ENCODE peak calls at places on chromosome 7, in five cellular contexts. U is WTC11, F is GM23338, H is mesothelial cell of epicardium, R is stomach. S is an unnamed sample.
A peak's percentile ranks its signal among the peaks of the same experiment; 100 is the strongest.

GRCh38 chr7:37040330-37040729 is 316.0 kb upstream of the AOAH start:
- DNase-seq in U (no peak), F (no peak), H (no peak), R (no peak), S (no peak)

GRCh38 chr7:80923211-80923612 is 4.4 kb upstream of the SEMA3C start:
- DNase-seq in U (no peak), F (no peak), H (no peak), R (no peak), S (peak; percentile 42)

GRCh38 chr7:90155206-90155605 is 937 bp downstream of the STEAP1 start:
- DNase-seq in U (no peak), F (no peak), H (no peak), R (no peak), S (no peak)

GRCh38 chr7:134701272-134701671 is 54.6 kb downstream of the BPGM start:
- DNase-seq in U (no peak), F (peak; percentile 74), H (no peak), R (no peak), S (peak; percentile 57)

GRCh38 chr7:130141161-130141857 is 63.9 kb downstream of the TMEM209 start:
- DNase-seq in U (peak; percentile 88), F (peak; percentile 97), H (peak; percentile 56), R (peak; percentile 70), S (peak; percentile 93)

GRCh38 chr7:77913977-77914607 is 115.5 kb downstream of the PHTF2 start:
- DNase-seq in U (no peak), F (no peak), H (no peak), R (no peak), S (no peak)

GRCh38 chr7:128215739-128216138 is 25.3 kb upstream of the LEP start:
- DNase-seq in U (no peak), F (no peak), H (no peak), R (no peak), S (no peak)

GRCh38 chr7:123351506-123352225 is 151.9 kb upstream of the SLC13A1 start:
- DNase-seq in U (no peak), F (no peak), H (no peak), R (no peak), S (no peak)

GRCh38 chr7:2508327-2509231 is 11.0 kb upstream of the LFNG start:
- DNase-seq in U (no peak), F (no peak), H (no peak), R (no peak), S (no peak)

GRCh38 chr7:156751319-156751718 is 110.7 kb downstream of the RNF32 start:
- DNase-seq in U (no peak), F (no peak), H (no peak), R (no peak), S (no peak)

GRCh38 chr7:41107330-41107937 is 595.5 kb downstream of the INHBA start:
- DNase-seq in U (no peak), F (no peak), H (peak; percentile 28), R (no peak), S (no peak)

GRCh38 chr7:46230298-46231295 is 309.5 kb upstream of the IGFBP3 start:
- DNase-seq in U (no peak), F (no peak), H (no peak), R (no peak), S (no peak)

GRCh38 chr7:126715076-126715475 is 537.7 kb downstream of the GRM8 start:
- DNase-seq in U (no peak), F (no peak), H (no peak), R (no peak), S (no peak)

GRCh38 chr7:137962491-137962874 is 39.4 kb downstream of the CREB3L2 start:
- DNase-seq in U (no peak), F (no peak), H (no peak), R (no peak), S (no peak)

GRCh38 chr7:84674236-84674913 is 479.8 kb upstream of the SEMA3A start:
- DNase-seq in U (no peak), F (no peak), H (no peak), R (no peak), S (peak; percentile 26)

GRCh38 chr7:65269150-65269856 is 104.4 kb upstream of the ZNF92 start:
- DNase-seq in U (peak; percentile 97), F (peak; percentile 99), H (peak; percentile 70), R (no peak), S (peak; percentile 96)

GRCh38 chr7:117164578-117164977 is 158.3 kb downstream of the WNT2 start:
- DNase-seq in U (no peak), F (no peak), H (no peak), R (no peak), S (no peak)

GRCh38 chr7:2022737-2023250 is 210.0 kb downstream of the MAD1L1 start:
- DNase-seq in U (no peak), F (no peak), H (no peak), R (no peak), S (no peak)

GRCh38 chr7:54904130-54904529 is 114.7 kb upstream of the EGFR start:
- DNase-seq in U (no peak), F (no peak), H (no peak), R (no peak), S (peak; percentile 68)

GRCh38 chr7:23207029-23207428 is 25.2 kb downstream of the NUP42 start:
- DNase-seq in U (no peak), F (no peak), H (no peak), R (no peak), S (no peak)

GRCh38 chr7:129363-130221 is 62.8 kb upstream of the FAM20C start:
- DNase-seq in U (no peak), F (no peak), H (no peak), R (no peak), S (peak; percentile 81)

GRCh38 chr7:15977663-15978062 is 291.2 kb upstream of the MEOX2 start:
- DNase-seq in U (no peak), F (no peak), H (no peak), R (no peak), S (peak; percentile 73)

GRCh38 chr7:5661941-5662340 is 119.5 kb downstream of the RNF216 start:
- DNase-seq in U (no peak), F (no peak), H (no peak), R (no peak), S (no peak)

GRCh38 chr7:129454249-129454551 is 20.0 kb downstream of the STRIP2 start:
- DNase-seq in U (no peak), F (no peak), H (no peak), R (no peak), S (no peak)

GRCh38 chr7:74656421-74656910 is 1.1 kb upstream of the GTF2I start:
- DNase-seq in U (peak; percentile 32), F (peak; percentile 63), H (peak; percentile 28), R (peak; percentile 57), S (peak; percentile 30)
- TF ChIP-seq CTCF in U (no peak), F (no peak), H (no peak), R (no peak), S (no peak)

GRCh38 chr7:27329917-27330316 is 87.3 kb downstream of the EVX1 start:
- DNase-seq in U (no peak), F (peak; percentile 28), H (no peak), R (no peak), S (no peak)
- TF ChIP-seq CTCF in U (no peak), F (peak; percentile 42), H (no peak), R (no peak), S (peak; percentile 23)

GRCh38 chr7:43937444-43937843 is 11.2 kb downstream of the UBE2D4 start:
- DNase-seq in U (no peak), F (no peak), H (no peak), R (no peak), S (no peak)

GRCh38 chr7:43943702-43944187 is 17.5 kb downstream of the UBE2D4 start:
- DNase-seq in U (no peak), F (no peak), H (no peak), R (no peak), S (no peak)

GRCh38 chr7:43944286-43944685 is 18.1 kb downstream of the UBE2D4 start:
- DNase-seq in U (no peak), F (no peak), H (no peak), R (no peak), S (no peak)

GRCh38 chr7:43938892-43939482 is 12.8 kb downstream of the UBE2D4 start:
- DNase-seq in U (no peak), F (no peak), H (no peak), R (peak; percentile 84), S (no peak)

DNA sequence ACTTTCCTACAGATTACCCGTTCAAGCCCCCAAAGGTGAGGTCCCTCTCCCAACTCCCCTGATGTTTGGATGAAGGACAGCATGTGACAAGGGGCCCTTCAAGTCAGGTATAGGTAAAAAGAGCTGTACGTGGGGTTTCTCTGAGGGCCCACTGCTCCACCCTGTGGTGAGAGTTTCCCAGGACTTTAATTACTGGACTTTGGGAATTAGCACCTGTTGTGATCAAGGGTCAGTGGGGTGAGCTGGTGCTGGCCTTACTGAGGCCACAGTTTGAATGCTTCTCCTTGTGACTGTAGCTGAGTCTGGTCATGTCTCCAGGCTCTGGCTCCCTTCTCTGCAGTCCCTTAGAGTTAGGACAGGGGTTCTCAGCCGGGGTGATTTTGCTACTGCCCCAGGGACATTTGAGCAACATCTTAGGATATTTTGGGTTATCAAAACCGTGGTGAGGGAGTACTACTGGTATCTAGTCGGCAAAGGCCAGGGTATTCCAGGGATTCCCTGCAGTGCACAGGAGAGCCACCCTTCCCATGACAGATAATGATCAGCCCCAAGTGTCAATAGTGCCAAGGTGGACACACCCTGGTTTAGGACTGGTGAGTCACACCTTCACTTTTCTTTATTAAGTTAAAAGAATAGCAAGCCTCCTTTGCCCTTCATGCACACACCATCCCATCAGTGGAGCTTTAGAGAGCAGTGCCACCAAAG is 16.9 kb downstream of the UBE2D4 start:
- DNase-seq in U (no peak), F (peak; percentile 52), H (no peak), R (peak; percentile 28), S (no peak)
- TF ChIP-seq CTCF in U (no peak), F (peak; percentile 54), H (no peak), R (no peak), S (peak; percentile 7)

DNA sequence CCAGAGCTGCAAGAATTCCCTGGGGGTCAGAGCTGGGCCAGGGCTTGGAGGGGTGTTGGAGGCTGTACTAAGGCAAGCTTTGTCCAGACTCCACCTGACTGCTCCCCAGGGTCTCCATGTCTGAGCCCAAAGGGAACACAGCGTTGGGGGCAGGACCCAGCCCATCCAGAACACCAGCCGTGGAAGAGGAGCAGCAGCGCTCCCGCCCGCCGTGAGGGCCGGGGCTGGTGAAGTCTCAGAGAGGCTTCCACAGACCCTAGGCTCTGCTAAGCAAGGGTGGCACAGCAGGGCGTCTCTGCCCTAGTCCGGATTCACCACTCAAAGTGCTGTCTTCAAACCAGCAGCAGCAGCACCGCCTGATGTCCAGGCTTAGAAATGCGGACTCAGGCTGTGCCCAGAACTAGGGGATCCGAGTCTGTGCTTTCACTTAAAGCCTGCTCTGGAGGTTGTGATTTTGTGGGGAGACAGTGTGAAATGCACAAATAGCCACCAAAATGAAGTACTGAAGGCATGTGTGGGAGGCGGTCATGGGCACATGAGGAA is 16.7 kb upstream of the AQP1 start:
- DNase-seq in U (peak; percentile 30), F (peak; percentile 40), H (no peak), R (no peak), S (no peak)
- TF ChIP-seq CTCF in U (no peak), F (peak; percentile 16), H (no peak), R (no peak), S (peak; percentile 24)

GRCh38 chr7:35593896-35594295 is 101.0 kb downstream of the HERPUD2 start:
- DNase-seq in U (peak; percentile 78), F (peak; percentile 82), H (no peak), R (no peak), S (no peak)
- TF ChIP-seq CTCF in U (peak; percentile 72), F (peak; percentile 91), H (peak; percentile 23), R (no peak), S (peak; percentile 25)

S was measured in cardiac muscle cell.